ENCODE peak calls at places on chromosomes 13 and 19, in four cellular contexts. D is stimulated activated CD4-positive, alpha-beta T cell treated with anti-CD3 and anti-CD28 coated beads, Interleukin-4, amount 100 ng/mL, for 1 hour; A is kidney tubule cell; J is neural progenitor cell. B is an unnamed sample.

GRCh38 chr13:34357435-34358232 is 539.7 kb downstream of the RFC3 start:
- DNase-seq in D (no peak), A (peak; percentile 93), J (peak; percentile 3), B (peak; percentile 79)

GRCh38 chr13:61255035-61255796 is 160.4 kb downstream of the PCDH20 start:
- DNase-seq in D (no peak), A (peak; percentile 9), J (peak; percentile 35), B (no peak)

GRCh38 chr19:1822210-1822609 is 10.1 kb upstream of the ATP8B3 start:
- DNase-seq in D (no peak), A (no peak), J (no peak), B (no peak)

GRCh38 chr19:10565028-10565566 is 713 bp downstream of the KRI1 start:
- DNase-seq in D (peak; percentile 65), A (peak; percentile 32), J (peak; percentile 81), B (no peak)

GRCh38 chr13:39892731-39893293 is 237.3 kb downstream of the COG6 start:
- DNase-seq in D (peak; percentile 16), A (no peak), J (no peak), B (no peak)

GRCh38 chr19:28468701-28469459 is 744.1 kb downstream of the UQCRFS1 start:
- DNase-seq in D (peak; percentile 25), A (peak; percentile 87), J (peak; percentile 48), B (no peak)

GRCh38 chr19:1856698-1857603 is 6.4 kb downstream of the KLF16 start:
- DNase-seq in D (peak; percentile 61), A (peak; percentile 93), J (peak; percentile 44), B (peak; percentile 81)

GRCh38 chr19:13718733-13719132 is 45.6 kb upstream of the MRI1 start:
- DNase-seq in D (no peak), A (peak; percentile 65), J (peak; percentile 71), B (peak; percentile 61)

GRCh38 chr19:28066988-28067387 is 1146.0 kb downstream of the UQCRFS1 start:
- DNase-seq in D (no peak), A (no peak), J (no peak), B (no peak)

GRCh38 chr19:47437500-47437899 is 18.2 kb upstream of the MEIS3 start:
- DNase-seq in D (no peak), A (no peak), J (peak; percentile 64), B (no peak)

GRCh38 chr13:76148926-76149325 is 512.8 kb downstream of the LMO7 start:
- DNase-seq in D (no peak), A (peak; percentile 81), J (no peak), B (peak; percentile 39)

GRCh38 chr19:55447421-55448174 is 4.5 kb upstream of the SHISA7 start:
- DNase-seq in D (no peak), A (peak; percentile 34), J (peak; percentile 68), B (peak; percentile 77)

GRCh38 chr19:38039966-38040365 is 133.0 kb downstream of the SIPA1L3 start:
- DNase-seq in D (no peak), A (peak; percentile 86), J (no peak), B (peak; percentile 21)

GRCh38 chr13:20696073-20696472 is 7.4 kb upstream of the IL17D start:
- DNase-seq in D (no peak), A (no peak), J (no peak), B (no peak)

GRCh38 chr13:84658881-84659661 is 776.8 kb upstream of the SLITRK1 start:
- DNase-seq in D (no peak), A (peak; percentile 3), J (no peak), B (no peak)

GRCh38 chr13:109243311-109243951 is 543.0 kb downstream of the IRS2 start:
- DNase-seq in D (no peak), A (peak; percentile 97), J (no peak), B (peak; percentile 96)

GRCh38 chr13:59658027-59658735 is 505.5 kb downstream of the DIAPH3 start:
- DNase-seq in D (no peak), A (no peak), J (peak; percentile 41), B (peak; percentile 9)

GRCh38 chr13:102654786-102655185 is 40.1 kb downstream of the METTL21C start:
- DNase-seq in D (no peak), A (no peak), J (peak; percentile 22), B (no peak)

GRCh38 chr13:83019986-83020385 is 862.3 kb downstream of the SLITRK1 start:
- DNase-seq in D (no peak), A (no peak), J (no peak), B (no peak)